ENCODE peak calls at places on chromosomes 4 and X, in eight cellular contexts. One of them, this sample, is unnamed.

GRCh38 chrX:95797344-95797743 is 887.3 kb upstream of the DIAPH2 start:
- DNase-seq in coronary artery: no peak
- DNase-seq in fibroblast of mammary gland: no peak
- DNase-seq in sigmoid colon: no peak
- DNase-seq in activated CD8-positive, alpha-beta T cell treated with anti-CD3 and anti-CD28 coated beads for 36 hours: no peak
- DNase-seq in AG10803: no peak
- DNase-seq in GM23338: peak
- DNase-seq in GM20000: no peak
- DNase-seq in this sample: no peak

GRCh38 chr4:185412412-185412811 is 13.4 kb downstream of the UFSP2 start:
- DNase-seq in coronary artery: no peak
- DNase-seq in fibroblast of mammary gland: no peak
- DNase-seq in sigmoid colon: no peak
- DNase-seq in activated CD8-positive, alpha-beta T cell treated with anti-CD3 and anti-CD28 coated beads for 36 hours: no peak
- DNase-seq in AG10803: no peak
- DNase-seq in GM23338: no peak
- DNase-seq in GM20000: no peak
- DNase-seq in this sample: no peak

GRCh38 chr4:151371045-151371605 is 37.9 kb upstream of the FHIP1A start:
- DNase-seq in coronary artery: no peak
- DNase-seq in fibroblast of mammary gland: peak
- DNase-seq in sigmoid colon: no peak
- DNase-seq in activated CD8-positive, alpha-beta T cell treated with anti-CD3 and anti-CD28 coated beads for 36 hours: no peak
- DNase-seq in AG10803: peak
- DNase-seq in GM23338: no peak
- DNase-seq in GM20000: no peak
- DNase-seq in this sample: no peak

GRCh38 chrX:10014462-10015373 is 47.6 kb downstream of the CLDN34 start:
- DNase-seq in coronary artery: peak
- DNase-seq in fibroblast of mammary gland: peak
- DNase-seq in sigmoid colon: peak
- DNase-seq in activated CD8-positive, alpha-beta T cell treated with anti-CD3 and anti-CD28 coated beads for 36 hours: peak
- DNase-seq in AG10803: peak
- DNase-seq in GM23338: peak
- DNase-seq in GM20000: peak
- DNase-seq in this sample: peak

GRCh38 chr4:131526686-131527085 is 1622.4 kb upstream of the PCDH10 start:
- DNase-seq in coronary artery: no peak
- DNase-seq in fibroblast of mammary gland: no peak
- DNase-seq in sigmoid colon: no peak
- DNase-seq in activated CD8-positive, alpha-beta T cell treated with anti-CD3 and anti-CD28 coated beads for 36 hours: no peak
- DNase-seq in AG10803: no peak
- DNase-seq in GM23338: no peak
- DNase-seq in GM20000: no peak
- DNase-seq in this sample: no peak

GRCh38 chr4:145482209-145483021 is 762 bp downstream of the SMAD1 start:
- DNase-seq in coronary artery: no peak
- DNase-seq in fibroblast of mammary gland: peak
- DNase-seq in sigmoid colon: peak
- DNase-seq in activated CD8-positive, alpha-beta T cell treated with anti-CD3 and anti-CD28 coated beads for 36 hours: peak
- DNase-seq in AG10803: peak
- DNase-seq in GM23338: peak
- DNase-seq in GM20000: peak
- DNase-seq in this sample: peak

GRCh38 chr4:55378617-55379467 is 16.9 kb upstream of the TMEM165 start:
- DNase-seq in coronary artery: no peak
- DNase-seq in fibroblast of mammary gland: peak
- DNase-seq in sigmoid colon: no peak
- DNase-seq in activated CD8-positive, alpha-beta T cell treated with anti-CD3 and anti-CD28 coated beads for 36 hours: no peak
- DNase-seq in AG10803: peak
- DNase-seq in GM23338: no peak
- DNase-seq in GM20000: no peak
- DNase-seq in this sample: no peak

GRCh38 chr4:165873298-165874071 is 448 bp downstream of the TLL1 start:
- DNase-seq in coronary artery: no peak
- DNase-seq in fibroblast of mammary gland: peak
- DNase-seq in sigmoid colon: peak
- DNase-seq in activated CD8-positive, alpha-beta T cell treated with anti-CD3 and anti-CD28 coated beads for 36 hours: peak
- DNase-seq in AG10803: peak
- DNase-seq in GM23338: peak
- DNase-seq in GM20000: peak
- DNase-seq in this sample: peak

GRCh38 chr4:92303621-92304027 is at the start of gene GRID2:
- DNase-seq in coronary artery: no peak
- DNase-seq in fibroblast of mammary gland: no peak
- DNase-seq in sigmoid colon: no peak
- DNase-seq in activated CD8-positive, alpha-beta T cell treated with anti-CD3 and anti-CD28 coated beads for 36 hours: no peak
- DNase-seq in AG10803: no peak
- DNase-seq in GM23338: peak
- DNase-seq in GM20000: no peak
- DNase-seq in this sample: no peak

GRCh38 chr4:74033721-74034120 is 4.8 kb downstream of the CXCL3 start:
- DNase-seq in coronary artery: no peak
- DNase-seq in fibroblast of mammary gland: peak
- DNase-seq in sigmoid colon: no peak
- DNase-seq in activated CD8-positive, alpha-beta T cell treated with anti-CD3 and anti-CD28 coated beads for 36 hours: no peak
- DNase-seq in AG10803: peak
- DNase-seq in GM23338: no peak
- DNase-seq in GM20000: no peak
- DNase-seq in this sample: no peak

GRCh38 chr4:43362875-43363636 is 470.5 kb downstream of the GRXCR1 start:
- DNase-seq in coronary artery: no peak
- DNase-seq in fibroblast of mammary gland: no peak
- DNase-seq in sigmoid colon: no peak
- DNase-seq in activated CD8-positive, alpha-beta T cell treated with anti-CD3 and anti-CD28 coated beads for 36 hours: no peak
- DNase-seq in AG10803: no peak
- DNase-seq in GM23338: no peak
- DNase-seq in GM20000: no peak
- DNase-seq in this sample: no peak

GRCh38 chrX:23857935-23858334 is 49.8 kb downstream of the APOO start:
- DNase-seq in coronary artery: no peak
- DNase-seq in fibroblast of mammary gland: no peak
- DNase-seq in sigmoid colon: no peak
- DNase-seq in activated CD8-positive, alpha-beta T cell treated with anti-CD3 and anti-CD28 coated beads for 36 hours: no peak
- DNase-seq in AG10803: no peak
- DNase-seq in GM23338: no peak
- DNase-seq in GM20000: no peak
- DNase-seq in this sample: peak

GRCh38 chr4:176238819-176239218 is 30.2 kb downstream of the ASB5 start:
- DNase-seq in coronary artery: no peak
- DNase-seq in fibroblast of mammary gland: peak
- DNase-seq in sigmoid colon: no peak
- DNase-seq in activated CD8-positive, alpha-beta T cell treated with anti-CD3 and anti-CD28 coated beads for 36 hours: no peak
- DNase-seq in AG10803: no peak
- DNase-seq in GM23338: peak
- DNase-seq in GM20000: no peak
- DNase-seq in this sample: no peak

GRCh38 chr4:140944539-140944938 is 188.4 kb upstream of the TBC1D9 start:
- DNase-seq in coronary artery: no peak
- DNase-seq in fibroblast of mammary gland: peak
- DNase-seq in sigmoid colon: no peak
- DNase-seq in activated CD8-positive, alpha-beta T cell treated with anti-CD3 and anti-CD28 coated beads for 36 hours: no peak
- DNase-seq in AG10803: peak
- DNase-seq in GM23338: no peak
- DNase-seq in GM20000: no peak
- DNase-seq in this sample: no peak

GRCh38 chr4:82050806-82051205 is 323.0 kb downstream of the HNRNPD start:
- DNase-seq in coronary artery: no peak
- DNase-seq in fibroblast of mammary gland: no peak
- DNase-seq in sigmoid colon: no peak
- DNase-seq in activated CD8-positive, alpha-beta T cell treated with anti-CD3 and anti-CD28 coated beads for 36 hours: no peak
- DNase-seq in AG10803: no peak
- DNase-seq in GM23338: no peak
- DNase-seq in GM20000: no peak
- DNase-seq in this sample: no peak

GRCh38 chrX:40207626-40208025 is 109.9 kb upstream of the BCOR start:
- DNase-seq in coronary artery: no peak
- DNase-seq in fibroblast of mammary gland: peak
- DNase-seq in sigmoid colon: no peak
- DNase-seq in activated CD8-positive, alpha-beta T cell treated with anti-CD3 and anti-CD28 coated beads for 36 hours: peak
- DNase-seq in AG10803: peak
- DNase-seq in GM23338: no peak
- DNase-seq in GM20000: peak
- DNase-seq in this sample: no peak

GRCh38 chr4:124711469-124712416 is 789 bp downstream of the ANKRD50 start:
- DNase-seq in coronary artery: no peak
- DNase-seq in fibroblast of mammary gland: peak
- DNase-seq in sigmoid colon: peak
- DNase-seq in activated CD8-positive, alpha-beta T cell treated with anti-CD3 and anti-CD28 coated beads for 36 hours: peak
- DNase-seq in AG10803: peak
- DNase-seq in GM23338: peak
- DNase-seq in GM20000: peak
- DNase-seq in this sample: no peak

GRCh38 chr4:54837576-54838140 is 179.9 kb downstream of the KIT start:
- DNase-seq in coronary artery: no peak
- DNase-seq in fibroblast of mammary gland: peak
- DNase-seq in sigmoid colon: no peak
- DNase-seq in activated CD8-positive, alpha-beta T cell treated with anti-CD3 and anti-CD28 coated beads for 36 hours: no peak
- DNase-seq in AG10803: peak
- DNase-seq in GM23338: no peak
- DNase-seq in GM20000: no peak
- DNase-seq in this sample: no peak

GRCh38 chr4:121669163-121669550 is 27.6 kb downstream of the ANXA5 start:
- DNase-seq in coronary artery: no peak
- DNase-seq in fibroblast of mammary gland: peak
- DNase-seq in sigmoid colon: no peak
- DNase-seq in activated CD8-positive, alpha-beta T cell treated with anti-CD3 and anti-CD28 coated beads for 36 hours: no peak
- DNase-seq in AG10803: peak
- DNase-seq in GM23338: no peak
- DNase-seq in GM20000: no peak
- DNase-seq in this sample: no peak

GRCh38 chr4:16779028-16779675 is 119.3 kb downstream of the LDB2 start:
- DNase-seq in coronary artery: no peak
- DNase-seq in fibroblast of mammary gland: peak
- DNase-seq in sigmoid colon: no peak
- DNase-seq in activated CD8-positive, alpha-beta T cell treated with anti-CD3 and anti-CD28 coated beads for 36 hours: no peak
- DNase-seq in AG10803: peak
- DNase-seq in GM23338: no peak
- DNase-seq in GM20000: no peak
- DNase-seq in this sample: no peak

GRCh38 chr4:143207555-143207954 is 22.8 kb downstream of the USP38 start:
- DNase-seq in coronary artery: no peak
- DNase-seq in fibroblast of mammary gland: peak
- DNase-seq in sigmoid colon: no peak
- DNase-seq in activated CD8-positive, alpha-beta T cell treated with anti-CD3 and anti-CD28 coated beads for 36 hours: no peak
- DNase-seq in AG10803: peak
- DNase-seq in GM23338: peak
- DNase-seq in GM20000: no peak
- DNase-seq in this sample: no peak

GRCh38 chr4:47647544-47647943 is 162.5 kb downstream of the ATP10D start:
- DNase-seq in coronary artery: no peak
- DNase-seq in fibroblast of mammary gland: peak
- DNase-seq in sigmoid colon: no peak
- DNase-seq in activated CD8-positive, alpha-beta T cell treated with anti-CD3 and anti-CD28 coated beads for 36 hours: no peak
- DNase-seq in AG10803: no peak
- DNase-seq in GM23338: no peak
- DNase-seq in GM20000: no peak
- DNase-seq in this sample: no peak

GRCh38 chr4:153577053-153577452 is 107.0 kb upstream of the TLR2 start:
- DNase-seq in coronary artery: no peak
- DNase-seq in fibroblast of mammary gland: no peak
- DNase-seq in sigmoid colon: no peak
- DNase-seq in activated CD8-positive, alpha-beta T cell treated with anti-CD3 and anti-CD28 coated beads for 36 hours: no peak
- DNase-seq in AG10803: no peak
- DNase-seq in GM23338: no peak
- DNase-seq in GM20000: no peak
- DNase-seq in this sample: no peak

GRCh38 chr4:152310223-152310622 is 225.7 kb downstream of the FBXW7 start:
- DNase-seq in coronary artery: no peak
- DNase-seq in fibroblast of mammary gland: no peak
- DNase-seq in sigmoid colon: no peak
- DNase-seq in activated CD8-positive, alpha-beta T cell treated with anti-CD3 and anti-CD28 coated beads for 36 hours: no peak
- DNase-seq in AG10803: peak
- DNase-seq in GM23338: peak
- DNase-seq in GM20000: no peak
- DNase-seq in this sample: no peak

GRCh38 chr4:76311896-76312331 is 5.4 kb downstream of the STBD1 start:
- DNase-seq in coronary artery: no peak
- DNase-seq in fibroblast of mammary gland: no peak
- DNase-seq in sigmoid colon: no peak
- DNase-seq in activated CD8-positive, alpha-beta T cell treated with anti-CD3 and anti-CD28 coated beads for 36 hours: no peak
- DNase-seq in AG10803: no peak
- DNase-seq in GM23338: no peak
- DNase-seq in GM20000: no peak
- DNase-seq in this sample: no peak

GRCh38 chr4:134650461-134650860 is 448.9 kb upstream of the PABPC4L start:
- DNase-seq in coronary artery: no peak
- DNase-seq in fibroblast of mammary gland: no peak
- DNase-seq in sigmoid colon: no peak
- DNase-seq in activated CD8-positive, alpha-beta T cell treated with anti-CD3 and anti-CD28 coated beads for 36 hours: no peak
- DNase-seq in AG10803: no peak
- DNase-seq in GM23338: no peak
- DNase-seq in GM20000: no peak
- DNase-seq in this sample: no peak
- TF ChIP-seq CTCF in coronary artery: no peak
- TF ChIP-seq CTCF in fibroblast of mammary gland: no peak
- TF ChIP-seq CTCF in sigmoid colon: no peak
- TF ChIP-seq CTCF in activated CD8-positive, alpha-beta T cell treated with anti-CD3 and anti-CD28 coated beads for 36 hours: no peak
- TF ChIP-seq CTCF in AG10803: no peak
- TF ChIP-seq CTCF in GM23338: no peak
- TF ChIP-seq CTCF in GM20000: no peak
- TF ChIP-seq CTCF in this sample: no peak

GRCh38 chrX:120727911-120728310 is 98.1 kb upstream of the C1GALT1C1 start:
- DNase-seq in coronary artery: no peak
- DNase-seq in fibroblast of mammary gland: peak
- DNase-seq in sigmoid colon: no peak
- DNase-seq in activated CD8-positive, alpha-beta T cell treated with anti-CD3 and anti-CD28 coated beads for 36 hours: no peak
- DNase-seq in AG10803: peak
- DNase-seq in GM23338: no peak
- DNase-seq in GM20000: no peak
- DNase-seq in this sample: no peak
- TF ChIP-seq CTCF in coronary artery: no peak
- TF ChIP-seq CTCF in fibroblast of mammary gland: no peak
- TF ChIP-seq CTCF in sigmoid colon: no peak
- TF ChIP-seq CTCF in activated CD8-positive, alpha-beta T cell treated with anti-CD3 and anti-CD28 coated beads for 36 hours: no peak
- TF ChIP-seq CTCF in AG10803: no peak
- TF ChIP-seq CTCF in GM23338: no peak
- TF ChIP-seq CTCF in GM20000: no peak
- TF ChIP-seq CTCF in this sample: no peak

DNA sequence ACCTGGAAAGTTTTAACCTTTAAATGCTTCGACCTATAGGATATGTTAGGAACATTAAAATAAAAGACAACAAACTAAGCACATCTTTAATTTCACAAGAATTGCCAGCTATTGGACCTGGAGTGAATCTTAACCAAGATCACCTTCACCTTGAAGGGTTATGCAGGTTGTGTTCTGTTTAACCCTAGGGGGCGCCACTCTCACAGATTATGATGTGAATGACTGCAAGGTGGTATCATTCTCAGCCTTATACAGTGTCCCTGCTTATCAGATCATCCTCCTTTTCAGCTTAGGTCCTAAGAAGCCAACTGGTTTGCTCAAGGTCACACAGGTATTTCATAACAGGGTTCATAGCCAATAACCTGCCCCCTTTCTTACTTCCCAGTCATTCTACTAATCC is 23.5 kb downstream of the INTS6L start:
- DNase-seq in coronary artery: no peak
- DNase-seq in fibroblast of mammary gland: no peak
- DNase-seq in sigmoid colon: no peak
- DNase-seq in activated CD8-positive, alpha-beta T cell treated with anti-CD3 and anti-CD28 coated beads for 36 hours: peak
- DNase-seq in AG10803: no peak
- DNase-seq in GM23338: peak
- DNase-seq in GM20000: peak
- DNase-seq in this sample: no peak
- TF ChIP-seq CTCF in coronary artery: no peak
- TF ChIP-seq CTCF in fibroblast of mammary gland: peak
- TF ChIP-seq CTCF in sigmoid colon: no peak
- TF ChIP-seq CTCF in activated CD8-positive, alpha-beta T cell treated with anti-CD3 and anti-CD28 coated beads for 36 hours: peak
- TF ChIP-seq CTCF in AG10803: no peak
- TF ChIP-seq CTCF in GM23338: peak
- TF ChIP-seq CTCF in GM20000: peak
- TF ChIP-seq CTCF in this sample: peak

GRCh38 chrX:18194688-18195087 is 26.0 kb downstream of the BEND2 start:
- DNase-seq in coronary artery: no peak
- DNase-seq in fibroblast of mammary gland: no peak
- DNase-seq in sigmoid colon: no peak
- DNase-seq in activated CD8-positive, alpha-beta T cell treated with anti-CD3 and anti-CD28 coated beads for 36 hours: no peak
- DNase-seq in AG10803: no peak
- DNase-seq in GM23338: no peak
- DNase-seq in GM20000: no peak
- DNase-seq in this sample: no peak
- TF ChIP-seq CTCF in coronary artery: no peak
- TF ChIP-seq CTCF in fibroblast of mammary gland: no peak
- TF ChIP-seq CTCF in sigmoid colon: no peak
- TF ChIP-seq CTCF in activated CD8-positive, alpha-beta T cell treated with anti-CD3 and anti-CD28 coated beads for 36 hours: no peak
- TF ChIP-seq CTCF in AG10803: no peak
- TF ChIP-seq CTCF in GM23338: peak
- TF ChIP-seq CTCF in GM20000: no peak
- TF ChIP-seq CTCF in this sample: no peak